ENCODE peak calls at places on chromosomes 4 and X, in eight cellular contexts. E is CD4-positive, alpha-beta T cell; K is HCT116; Z is psoas muscle; C is tibial nerve; A is mammary epithelial cell; H is left ventricle myocardium inferior; F is neuronal stem cell. Q is an unnamed sample.

GRCh38 chr4:75598390-75598789 is 31.9 kb downstream of the CDKL2 start:
- DNase-seq in E (no peak), K (no peak), Z (no peak), C (no peak), A (peak; percentile 4), H (no peak), F (no peak), Q (no peak)

GRCh38 chr4:76267811-76268210 is 16.3 kb downstream of the FAM47E start:
- DNase-seq in E (no peak), K (no peak), Z (no peak), C (no peak), A (no peak), H (no peak), F (no peak), Q (no peak)

GRCh38 chrX:48745222-48745621 is 16.3 kb upstream of the GLOD5 start:
- DNase-seq in E (no peak), K (no peak), Z (no peak), C (no peak), A (no peak), H (no peak), F (no peak), Q (no peak)

GRCh38 chrX:132745593-132745992 is 212.8 kb downstream of the HS6ST2 start:
- DNase-seq in E (no peak), K (no peak), Z (no peak), C (peak; percentile 4), A (no peak), H (no peak), F (no peak), Q (no peak)

GRCh38 chrX:120840826-120841225 is 34.8 kb downstream of the CT47B1 start:
- DNase-seq in E (no peak), K (no peak), Z (no peak), C (no peak), A (peak; percentile 32), H (no peak), F (no peak), Q (no peak)

GRCh38 chrX:119375561-119375960 is 23.6 kb upstream of the SLC25A43 start:
- DNase-seq in E (no peak), K (no peak), Z (no peak), C (no peak), A (no peak), H (no peak), F (no peak), Q (no peak)

GRCh38 chrX:136397001-136397400 is 90.7 kb upstream of the BRS3 start:
- DNase-seq in E (no peak), K (no peak), Z (no peak), C (no peak), A (no peak), H (no peak), F (no peak), Q (no peak)

GRCh38 chr4:158823461-158823873 is 54.6 kb downstream of the FNIP2 start:
- DNase-seq in E (no peak), K (no peak), Z (peak; percentile 57), C (no peak), A (no peak), H (no peak), F (no peak), Q (no peak)

GRCh38 chr4:165726831-165727230 is 146.2 kb upstream of the TLL1 start:
- DNase-seq in E (no peak), K (no peak), Z (no peak), C (no peak), A (peak; percentile 72), H (no peak), F (no peak), Q (no peak)

GRCh38 chrX:46624090-46624786 is 50.7 kb downstream of the CHST7 start:
- DNase-seq in E (no peak), K (no peak), Z (no peak), C (no peak), A (no peak), H (no peak), F (no peak), Q (no peak)

GRCh38 chr4:153530284-153530995 is 64.3 kb downstream of the TMEM131L start:
- DNase-seq in E (no peak), K (no peak), Z (no peak), C (no peak), A (no peak), H (no peak), F (no peak), Q (no peak)

GRCh38 chrX:129108936-129109335 is 414.4 kb downstream of the SMARCA1 start:
- DNase-seq in E (no peak), K (no peak), Z (no peak), C (no peak), A (no peak), H (no peak), F (no peak), Q (no peak)

GRCh38 chr4:138870739-138871633 is 144.6 kb upstream of the NOCT start:
- DNase-seq in E (peak; percentile 29), K (peak; percentile 65), Z (no peak), C (peak; percentile 80), A (peak; percentile 52), H (peak; percentile 26), F (peak; percentile 73), Q (peak; percentile 14)

DNA sequence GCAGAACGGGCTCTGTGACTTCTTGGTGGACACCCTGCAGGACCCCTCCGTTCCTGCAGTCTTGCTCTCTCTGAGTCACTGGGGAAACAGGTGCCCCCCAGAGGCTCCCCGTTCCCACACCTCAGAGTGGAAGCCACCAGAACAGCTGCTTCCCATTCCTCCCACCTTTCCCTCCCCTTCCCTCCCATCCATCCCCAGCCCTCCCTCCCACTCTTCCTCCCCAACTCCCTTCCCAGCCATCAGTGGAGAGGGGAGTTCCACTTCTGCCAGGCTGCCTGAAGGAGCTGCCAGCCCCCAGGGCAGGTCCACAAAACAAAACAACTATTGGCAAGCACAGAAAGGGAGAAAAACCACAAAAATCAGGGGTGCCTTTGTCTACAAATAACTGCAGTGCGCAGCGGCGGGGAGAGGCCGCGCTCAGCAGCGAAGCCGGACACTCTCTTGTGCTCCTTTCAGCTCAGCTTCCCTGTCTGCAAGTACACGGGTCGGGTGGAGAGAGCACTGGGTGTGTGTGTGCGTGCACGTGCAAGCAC is 8.1 kb downstream of the SSR4 start:
- DNase-seq in E (no peak), K (no peak), Z (no peak), C (no peak), A (no peak), H (no peak), F (no peak), Q (no peak)
- H3K9me3 ChIP-seq in E (no peaks in the 10 kb centered on the region), K (no peaks in the 10 kb centered on the region), Z (no peaks in the 10 kb centered on the region), C (no peaks in the 10 kb centered on the region), A (peaks cover 9% of the 10 kb centered on the region), H (no peaks in the 10 kb centered on the region), F (no peaks in the 10 kb centered on the region), Q (no peaks in the 10 kb centered on the region)

DNA sequence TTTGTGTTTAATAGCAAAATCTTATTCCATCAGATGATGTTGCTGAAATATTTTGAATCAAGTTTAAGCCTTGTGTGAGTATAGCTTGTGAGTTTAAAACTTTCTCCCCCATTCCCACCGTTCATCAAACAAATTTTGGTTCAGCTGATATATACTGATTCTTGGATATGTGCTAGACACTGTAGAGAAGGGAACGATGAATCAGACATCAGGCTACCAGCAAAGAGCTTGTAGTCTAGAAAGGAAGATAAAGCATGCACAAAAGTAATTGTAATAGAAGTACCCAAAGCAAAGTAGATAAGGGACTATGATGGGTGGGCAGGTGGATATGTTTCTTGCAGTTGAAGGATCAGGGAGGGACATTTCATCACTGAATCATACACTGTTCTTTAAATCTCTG is 131.9 kb downstream of the AKAP4 start:
- DNase-seq in E (no peak), K (no peak), Z (no peak), C (no peak), A (no peak), H (no peak), F (no peak), Q (no peak)
- H3K9me3 ChIP-seq in E (no peaks in the 10 kb centered on the region), K (no peaks in the 10 kb centered on the region), Z (no peaks in the 10 kb centered on the region), C (no peaks in the 10 kb centered on the region), A (no peaks in the 10 kb centered on the region), H (no peaks in the 10 kb centered on the region), F (peaks cover 3% of the 10 kb centered on the region), Q (no peaks in the 10 kb centered on the region)

DNA sequence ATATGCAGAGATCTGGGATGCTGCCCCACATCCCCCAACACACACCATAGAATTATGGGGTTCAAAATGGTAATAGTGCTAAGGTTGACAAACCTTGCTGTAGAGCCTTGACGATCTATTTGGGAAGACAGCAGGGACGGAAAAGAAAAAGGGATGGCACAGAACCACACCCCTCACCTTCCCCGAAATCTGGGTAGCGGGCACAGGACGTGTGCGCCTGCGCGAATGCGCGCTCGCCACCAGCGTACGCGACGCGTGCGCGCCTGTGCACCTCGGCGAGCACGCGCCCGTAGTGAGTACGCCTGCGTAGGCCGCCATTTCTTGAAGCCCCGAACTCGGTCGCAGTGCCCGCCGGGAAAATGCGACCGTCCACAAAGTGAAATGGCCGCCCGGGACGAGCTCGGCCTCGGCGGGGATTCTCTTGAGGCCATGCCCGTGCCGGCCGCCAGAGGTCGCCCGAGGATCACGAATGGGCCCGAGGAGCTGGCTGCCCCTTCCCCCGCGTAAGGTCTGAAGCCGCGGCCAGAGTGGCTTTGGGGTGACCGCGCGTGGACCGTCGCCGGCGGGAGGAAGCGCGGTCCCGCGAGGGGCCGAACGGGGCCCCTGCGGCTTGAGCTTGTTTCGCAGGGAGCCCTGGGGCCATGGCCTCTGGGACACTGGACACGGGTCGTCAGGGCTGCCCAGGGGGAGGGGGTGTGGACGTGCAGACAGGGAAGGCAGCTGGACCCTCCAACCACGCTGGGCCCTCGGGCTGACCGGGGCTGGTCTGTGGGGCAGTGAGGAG is 43.7 kb downstream of the ZNF185 start:
- DNase-seq in E (peak; percentile 88), K (peak; percentile 77), Z (peak; percentile 95), C (peak; percentile 82), A (peak; percentile 85), H (peak; percentile 90), F (peak; percentile 83), Q (peak; percentile 76)
- H3K9me3 ChIP-seq in E (no peaks in the 10 kb centered on the region), K (no peaks in the 10 kb centered on the region), Z (no peaks in the 10 kb centered on the region), C (no peaks in the 10 kb centered on the region), A (no peaks in the 10 kb centered on the region), H (no peaks in the 10 kb centered on the region), F (no peaks in the 10 kb centered on the region), Q (no peaks in the 10 kb centered on the region)

DNA sequence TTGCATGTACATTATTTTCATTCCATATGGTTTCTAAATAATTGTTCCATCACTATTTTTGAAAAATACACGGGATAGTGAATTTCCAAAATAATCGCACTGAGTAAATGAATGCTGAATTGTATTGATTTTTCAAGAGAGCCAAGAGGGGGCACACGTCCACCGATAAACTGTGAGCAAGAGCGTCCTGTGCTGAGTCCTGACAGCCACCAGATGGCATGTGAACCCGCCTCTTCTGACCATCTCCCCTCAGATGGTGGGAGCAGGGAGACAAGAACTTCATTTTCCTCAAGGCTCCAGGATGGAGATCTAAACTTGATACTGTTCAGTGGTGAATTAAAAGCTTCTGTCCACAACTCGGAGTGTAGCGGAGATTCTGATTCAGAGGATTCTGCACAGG is 30.6 kb upstream of the IL9R start:
- DNase-seq in E (no peak), K (peak; percentile 38), Z (no peak), C (no peak), A (no peak), H (no peak), F (no peak), Q (no peak)
- H3K9me3 ChIP-seq in E (no peaks in the 10 kb centered on the region), K (no peaks in the 10 kb centered on the region), Z (peaks cover 3% of the 10 kb centered on the region), C (peaks cover 36% of the 10 kb centered on the region), A (peaks cover 28% of the 10 kb centered on the region), H (peaks cover 20% of the 10 kb centered on the region), F (peaks cover 3% of the 10 kb centered on the region), Q (no peaks in the 10 kb centered on the region)

DNA sequence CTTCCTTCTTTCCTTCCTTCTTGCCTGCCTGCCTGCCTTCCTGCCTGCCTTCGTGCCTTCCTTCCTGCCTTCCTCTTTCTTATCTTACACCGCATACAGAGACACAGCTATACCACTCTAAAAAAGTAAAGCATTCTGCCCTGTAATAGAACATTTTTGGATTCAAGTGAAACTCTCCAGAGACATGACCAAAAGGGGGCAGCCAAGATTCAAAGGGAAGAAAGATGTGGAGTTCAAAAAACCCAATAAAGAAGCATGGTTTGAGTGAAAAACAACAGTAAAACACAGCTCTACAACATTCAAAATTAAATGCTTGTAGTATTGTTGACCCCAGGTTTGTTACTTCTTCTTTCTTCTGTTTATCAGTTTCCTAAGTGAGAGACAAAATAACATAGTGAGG is 914.9 kb upstream of the PCDH7 start:
- DNase-seq in E (no peak), K (peak; percentile 13), Z (no peak), C (no peak), A (no peak), H (no peak), F (no peak), Q (no peak)
- H3K9me3 ChIP-seq in E (no peaks in the 10 kb centered on the region), K (peaks cover 10% of the 10 kb centered on the region), Z (peaks cover 9% of the 10 kb centered on the region), C (no peaks in the 10 kb centered on the region), A (peaks cover 6% of the 10 kb centered on the region), H (peaks cover 27% of the 10 kb centered on the region), F (no peaks in the 10 kb centered on the region), Q (no peaks in the 10 kb centered on the region)